ENCODE peak calls at places on chromosomes 1 and 21, in seven cellular contexts. Z is fibroblast of mammary gland; R is T1000; P is MCF 10A; M is naive thymus-derived CD8-positive, alpha-beta T cell; T is ovary; V is HL-60. G is an unnamed sample.

GRCh38 chr1:172041102-172041501 is 199.8 kb downstream of the DNM3 start:
- DNase-seq in V (no peak), P (no peak), Z (no peak), T (no peak), R (no peak), M (no peak), G (no peak)

GRCh38 chr1:86082183-86082582 is 74.4 kb downstream of the COL24A1 start:
- DNase-seq in T (no peak), Z (peak; percentile 10), R (no peak), M (no peak), P (peak; percentile 13), V (no peak), G (no peak)

GRCh38 chr1:2234762-2235113 is 6.6 kb downstream of the SKI start:
- DNase-seq in V (no peak), R (no peak), T (no peak), Z (no peak), P (no peak), M (no peak), G (peak; percentile 36)

GRCh38 chr1:201268604-201269151 is 14.6 kb upstream of the PKP1 start:
- DNase-seq in T (no peak), V (no peak), M (no peak), P (peak; percentile 99), Z (peak; percentile 91), R (no peak), G (peak; percentile 68)

GRCh38 chr1:6634278-6635052 is 9.8 kb downstream of the THAP3 start:
- DNase-seq in V (no peak), T (peak; percentile 53), Z (peak; percentile 50), P (peak; percentile 46), M (peak; percentile 33), R (no peak), G (no peak)

GRCh38 chr1:222786107-222786506 is 28.7 kb upstream of the DISP1 start:
- DNase-seq in Z (no peak), R (no peak), T (no peak), M (no peak), P (peak; percentile 82), V (no peak), G (no peak)

GRCh38 chr1:81174811-81175476 is 625.8 kb upstream of the ADGRL2 start:
- DNase-seq in V (no peak), T (no peak), P (peak; percentile 98), Z (peak; percentile 59), M (no peak), R (peak; percentile 89), G (peak; percentile 78)

GRCh38 chr21:16287060-16287459 is 557.3 kb downstream of the USP25 start:
- DNase-seq in T (no peak), P (no peak), V (no peak), Z (no peak), M (no peak), R (no peak), G (no peak)

GRCh38 chr1:2229032-2229920 is 1.2 kb downstream of the SKI start:
- DNase-seq in R (peak; percentile 45), Z (peak; percentile 58), P (peak; percentile 51), T (peak; percentile 90), M (peak; percentile 54), V (no peak), G (peak; percentile 72)

GRCh38 chr1:32242341-32242851 is 4.6 kb upstream of the FAM167B start:
- DNase-seq in V (no peak), M (no peak), P (no peak), R (no peak), T (peak; percentile 54), Z (no peak), G (no peak)

GRCh38 chr1:153577624-153578051 is 12.0 kb upstream of the S100A2 start:
- DNase-seq in P (no peak), T (no peak), Z (no peak), V (no peak), R (no peak), M (no peak), G (no peak)

GRCh38 chr1:168225476-168226190 is at the start of gene SFT2D2:
- DNase-seq in P (peak; percentile 86), M (peak; percentile 76), R (peak; percentile 48), V (peak; percentile 76), T (peak; percentile 84), Z (peak; percentile 74), G (peak; percentile 64)

GRCh38 chr1:26010800-26011199 is 10.8 kb upstream of the EXTL1 start:
- DNase-seq in P (no peak), R (no peak), Z (no peak), T (no peak), M (no peak), V (no peak), G (no peak)

GRCh38 chr1:53552981-53553733 is 94.0 kb downstream of the DMRTB1 start:
- DNase-seq in P (no peak), V (no peak), T (no peak), M (no peak), Z (no peak), R (no peak), G (no peak)

GRCh38 chr1:214289574-214290272 is 8.8 kb downstream of the SMYD2 start:
- DNase-seq in V (no peak), T (no peak), P (no peak), M (no peak), R (no peak), Z (no peak), G (no peak)

GRCh38 chr1:85584264-85584781 is 3.8 kb downstream of the CCN1 start:
- DNase-seq in P (peak; percentile 78), Z (peak; percentile 92), V (no peak), R (no peak), M (no peak), T (no peak), G (peak; percentile 62)

G was measured in SJSA1.